ENCODE peak calls at places on chromosomes 6 and 20, in five cellular contexts. Q is HCT116, R is mesendoderm, M is Peyer's patch, P is tibial nerve. Y is an unnamed sample. For H3K4me1, the result is how much of the 10 kb centered on the place peaks cover.

GRCh38 chr6:37643851-37644672 is 53.6 kb downstream of the MDGA1 start:
- DNase-seq in M (no peak), P (no peak), R (no peak), Q (no peak), Y (peak)

GRCh38 chr6:4466260-4466659 is 309.9 kb upstream of the CDYL start:
- DNase-seq in R (no peak), P (no peak), Q (no peak), M (no peak), Y (no peak)

GRCh38 chr6:7401103-7401502 is 11.5 kb downstream of the RIOK1 start:
- DNase-seq in M (no peak), P (no peak), Q (no peak), R (no peak), Y (no peak)

GRCh38 chr6:21123485-21124436 is 469.8 kb upstream of the SOX4 start:
- DNase-seq in M (no peak), R (peak), Q (no peak), P (no peak), Y (no peak)

GRCh38 chr6:49151461-49151860 is 311.6 kb downstream of the MMUT start:
- DNase-seq in Q (no peak), P (no peak), M (no peak), R (no peak), Y (no peak)

GRCh38 chr20:36501367-36502006 is 39.8 kb upstream of the MYL9 start:
- DNase-seq in P (no peak), M (no peak), Q (no peak), R (no peak), Y (no peak)

GRCh38 chr6:137424243-137424642 is 70.0 kb downstream of the OLIG3 start:
- DNase-seq in M (no peak), R (no peak), Q (no peak), P (no peak), Y (no peak)

GRCh38 chr6:20819774-20820400 is 285.6 kb downstream of the CDKAL1 start:
- DNase-seq in Q (no peak), P (no peak), R (no peak), M (no peak), Y (no peak)

GRCh38 chr6:78883651-78884050 is 16.3 kb downstream of the IRAK1BP1 start:
- DNase-seq in R (no peak), P (no peak), M (no peak), Q (no peak), Y (no peak)

GRCh38 chr6:34295721-34296120 is 46.9 kb upstream of the SMIM29 start:
- DNase-seq in R (no peak), P (no peak), M (no peak), Q (no peak), Y (no peak)

GRCh38 chr6:142373268-142374089 is 71.7 kb downstream of the ADGRG6 start:
- DNase-seq in M (no peak), P (no peak), Q (no peak), R (no peak), Y (no peak)

GRCh38 chr6:37060195-37060559 is 54.7 kb downstream of the FGD2 start:
- DNase-seq in R (peak), P (no peak), Q (no peak), M (no peak), Y (no peak)

GRCh38 chr6:158783167-158783450 is 36.1 kb downstream of the EZR start:
- DNase-seq in P (no peak), R (no peak), M (peak), Q (no peak), Y (no peak)

GRCh38 chr6:132147530-132148011 is 196.4 kb upstream of the CCN2 start:
- DNase-seq in M (no peak), P (no peak), Q (no peak), R (peak), Y (no peak)

GRCh38 chr6:89122625-89123024 is 4.8 kb upstream of the SRSF12 start:
- DNase-seq in P (no peak), R (peak), Q (peak), M (no peak), Y (peak)

GRCh38 chr6:124993327-124993726 is 31.1 kb downstream of the RNF217 start:
- DNase-seq in P (no peak), Q (no peak), R (no peak), M (no peak), Y (no peak)

GRCh38 chr20:15327123-15327522 is 989.7 kb upstream of the FLRT3 start:
- DNase-seq in Q (no peak), R (no peak), P (no peak), M (no peak), Y (no peak)

GRCh38 chr20:22954661-22955060 is 80.5 kb upstream of the SSTR4 start:
- DNase-seq in R (peak), Q (no peak), M (no peak), P (no peak), Y (no peak)

GRCh38 chr6:48834706-48835105 is 628.3 kb downstream of the MMUT start:
- DNase-seq in P (no peak), Q (no peak), R (no peak), M (no peak), Y (no peak)

GRCh38 chr6:18388942-18389341 is 1.8 kb downstream of the RNF144B start:
- DNase-seq in P (no peak), M (no peak), R (peak), Q (no peak), Y (peak)

GRCh38 chr20:35314460-35315198 is 22.4 kb upstream of the FAM83C start:
- DNase-seq in R (no peak), P (no peak), M (no peak), Q (no peak), Y (peak)

GRCh38 chr6:13733178-13733851 is 21.7 kb upstream of the RANBP9 start:
- DNase-seq in Q (no peak), M (no peak), R (peak), P (peak), Y (no peak)

GRCh38 chr20:14384411-14384810 is 47.0 kb upstream of the FLRT3 start:
- DNase-seq in P (no peak), M (no peak), Q (no peak), R (no peak), Y (no peak)

GRCh38 chr20:12152996-12153395 is 235.3 kb downstream of the BTBD3 start:
- DNase-seq in M (no peak), R (no peak), P (no peak), Q (no peak), Y (no peak)

GRCh38 chr6:31620586-31621319 is at the start of gene PRRC2A:
- DNase-seq in R (peak), Q (peak), M (peak), P (peak), Y (peak)

GRCh38 chr6:34004706-34005105 is 141.2 kb downstream of the GRM4 start:
- DNase-seq in M (no peak), R (no peak), P (no peak), Q (no peak), Y (no peak)

GRCh38 chr20:833121-833449 is 430 bp upstream of the FAM110A start:
- DNase-seq in R (no peak), P (no peak), Q (no peak), M (no peak), Y (no peak)

GRCh38 chr20:834151-834747 is 734 bp downstream of the FAM110A start:
- DNase-seq in M (no peak), R (no peak), Q (no peak), P (no peak), Y (no peak)

GRCh38 chr20:836188-836587 is 2.7 kb downstream of the FAM110A start:
- DNase-seq in P (no peak), R (no peak), M (no peak), Q (no peak), Y (no peak)

GRCh38 chr20:833450-834150 is at the start of gene FAM110A:
- DNase-seq in Q (peak), R (peak), M (peak), P (peak), Y (peak)

DNA sequence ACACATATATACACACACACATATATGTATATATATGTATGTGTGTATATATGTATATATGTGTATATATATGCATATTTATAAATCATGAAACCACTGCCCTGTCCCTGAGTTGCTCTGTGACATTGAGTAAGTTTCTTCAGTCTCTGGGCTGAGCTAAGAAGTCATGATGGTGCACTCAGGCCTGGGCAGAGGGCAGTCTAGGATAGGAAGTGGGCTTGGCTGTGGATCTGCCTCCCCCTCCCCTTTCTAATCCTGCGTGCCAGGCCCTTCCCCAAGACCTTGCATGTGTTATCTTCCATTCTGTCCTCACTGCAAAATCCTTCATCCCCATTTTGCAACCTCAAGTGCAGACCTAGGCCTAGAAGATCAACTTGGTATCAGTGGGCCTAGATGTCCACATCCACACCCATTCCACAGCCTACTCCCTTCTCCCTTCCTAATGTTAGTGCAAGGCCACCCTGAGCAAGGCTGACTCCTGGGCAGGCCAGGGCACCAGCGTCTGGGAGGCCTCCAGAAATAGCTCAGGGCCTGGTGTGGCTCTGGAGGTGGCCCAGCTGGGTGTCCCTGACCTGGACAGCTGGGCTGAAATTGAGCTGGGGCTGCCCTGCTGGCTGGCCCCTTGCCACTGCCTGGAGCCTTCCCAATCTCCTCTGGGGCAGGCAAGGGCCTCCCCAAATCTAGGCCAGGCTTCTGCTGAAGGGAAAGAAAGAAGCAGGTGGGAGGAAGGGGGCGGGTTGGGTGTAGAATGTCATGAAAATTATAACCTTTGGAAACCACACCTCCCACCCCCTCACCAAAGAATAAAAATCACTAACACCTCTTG is 1.9 kb downstream of the FAM110A start:
- DNase-seq in R (no peak), P (no peak), M (no peak), Q (no peak), Y (no peak)
- H3K4me1 ChIP-seq in R (under half), P (under half), M (under half), Q (under half), Y (under half)

GRCh38 chr6:140660295-140660694 is 1285.8 kb upstream of the CITED2 start:
- DNase-seq in M (no peak), P (no peak), R (no peak), Q (no peak), Y (no peak)

GRCh38 chr6:140663772-140664171 is 1289.3 kb upstream of the CITED2 start:
- DNase-seq in Q (no peak), R (no peak), P (no peak), M (no peak), Y (no peak)

GRCh38 chr6:140663094-140663493 is 1288.6 kb upstream of the CITED2 start:
- DNase-seq in Q (no peak), P (no peak), R (no peak), M (no peak), Y (no peak)

GRCh38 chr6:140661691-140662090 is 1287.2 kb upstream of the CITED2 start:
- DNase-seq in R (no peak), M (no peak), P (no peak), Q (no peak), Y (no peak)
- H3K27ac ChIP-seq in R (no peak), M (no peak), P (no peak), Q (no peak), Y (peak)

GRCh38 chr6:144331610-144332009 is 46.5 kb downstream of the UTRN start:
- DNase-seq in M (no peak), Q (no peak), R (peak), P (no peak), Y (no peak)
- H3K4me1 ChIP-seq in M (under half), Q (under half), R (under half), P (under half), Y (under half)

GRCh38 chr20:17752452-17752851 is 52.7 kb downstream of the BANF2 start:
- DNase-seq in P (no peak), R (no peak), M (no peak), Q (no peak), Y (no peak)
- H3K27ac ChIP-seq in P (no peak), R (no peak), M (no peak), Q (no peak), Y (no peak)

Y was measured in SJSA1.